ENCODE peak calls at places on chromosomes 2 and 18, in four cellular contexts. One of them, this sample, is unnamed.

GRCh38 chr2:26724004-26724750 is 31.7 kb downstream of the KCNK3 start:
- DNase-seq in K562: peak
- DNase-seq in H1: no peak
- DNase-seq in HepG2: peak
- DNase-seq in this sample: no peak

GRCh38 chr2:197904446-197904845 is 100.1 kb downstream of the PLCL1 start:
- DNase-seq in K562: no peak
- DNase-seq in H1: no peak
- DNase-seq in HepG2: no peak
- DNase-seq in this sample: peak

GRCh38 chr18:32420084-32420483 is 50.6 kb downstream of the GAREM1 start:
- DNase-seq in K562: no peak
- DNase-seq in H1: no peak
- DNase-seq in HepG2: no peak
- DNase-seq in this sample: no peak

GRCh38 chr18:64618390-64618789 is 469.5 kb upstream of the LINC00305 start:
- DNase-seq in K562: no peak
- DNase-seq in H1: no peak
- DNase-seq in HepG2: no peak
- DNase-seq in this sample: no peak

GRCh38 chr2:17461087-17461475 is 57.2 kb downstream of the RAD51AP2 start:
- DNase-seq in K562: no peak
- DNase-seq in H1: no peak
- DNase-seq in HepG2: no peak
- DNase-seq in this sample: no peak

GRCh38 chr18:21004721-21005120 is 106.9 kb downstream of the ROCK1 start:
- DNase-seq in K562: no peak
- DNase-seq in H1: no peak
- DNase-seq in HepG2: no peak
- DNase-seq in this sample: no peak

GRCh38 chr2:52810460-52810859 is 957.1 kb upstream of the CHAC2 start:
- DNase-seq in K562: no peak
- DNase-seq in H1: no peak
- DNase-seq in HepG2: no peak
- DNase-seq in this sample: no peak

GRCh38 chr2:88903744-88904353 is 212.4 kb downstream of the RPIA start:
- DNase-seq in K562: peak
- DNase-seq in H1: no peak
- DNase-seq in HepG2: peak
- DNase-seq in this sample: no peak

GRCh38 chr18:78519394-78520062 is 460.1 kb upstream of the SALL3 start:
- DNase-seq in K562: no peak
- DNase-seq in H1: no peak
- DNase-seq in HepG2: no peak
- DNase-seq in this sample: no peak

GRCh38 chr2:119730598-119731278 is 29.0 kb upstream of the PTPN4 start:
- DNase-seq in K562: no peak
- DNase-seq in H1: no peak
- DNase-seq in HepG2: no peak
- DNase-seq in this sample: no peak

GRCh38 chr18:79519751-79520472 is 124.2 kb downstream of the NFATC1 start:
- DNase-seq in K562: peak
- DNase-seq in H1: no peak
- DNase-seq in HepG2: no peak
- DNase-seq in this sample: no peak

GRCh38 chr2:9388950-9389911 is 34.1 kb downstream of the ITGB1BP1 start:
- DNase-seq in K562: no peak
- DNase-seq in H1: no peak
- DNase-seq in HepG2: no peak
- DNase-seq in this sample: no peak

GRCh38 chr2:179558010-179558911 is 293.6 kb upstream of the SESTD1 start:
- DNase-seq in K562: no peak
- DNase-seq in H1: no peak
- DNase-seq in HepG2: peak
- DNase-seq in this sample: no peak

GRCh38 chr18:44715245-44715644 is 34.6 kb downstream of the SETBP1 start:
- DNase-seq in K562: no peak
- DNase-seq in H1: no peak
- DNase-seq in HepG2: no peak
- DNase-seq in this sample: no peak

DNA sequence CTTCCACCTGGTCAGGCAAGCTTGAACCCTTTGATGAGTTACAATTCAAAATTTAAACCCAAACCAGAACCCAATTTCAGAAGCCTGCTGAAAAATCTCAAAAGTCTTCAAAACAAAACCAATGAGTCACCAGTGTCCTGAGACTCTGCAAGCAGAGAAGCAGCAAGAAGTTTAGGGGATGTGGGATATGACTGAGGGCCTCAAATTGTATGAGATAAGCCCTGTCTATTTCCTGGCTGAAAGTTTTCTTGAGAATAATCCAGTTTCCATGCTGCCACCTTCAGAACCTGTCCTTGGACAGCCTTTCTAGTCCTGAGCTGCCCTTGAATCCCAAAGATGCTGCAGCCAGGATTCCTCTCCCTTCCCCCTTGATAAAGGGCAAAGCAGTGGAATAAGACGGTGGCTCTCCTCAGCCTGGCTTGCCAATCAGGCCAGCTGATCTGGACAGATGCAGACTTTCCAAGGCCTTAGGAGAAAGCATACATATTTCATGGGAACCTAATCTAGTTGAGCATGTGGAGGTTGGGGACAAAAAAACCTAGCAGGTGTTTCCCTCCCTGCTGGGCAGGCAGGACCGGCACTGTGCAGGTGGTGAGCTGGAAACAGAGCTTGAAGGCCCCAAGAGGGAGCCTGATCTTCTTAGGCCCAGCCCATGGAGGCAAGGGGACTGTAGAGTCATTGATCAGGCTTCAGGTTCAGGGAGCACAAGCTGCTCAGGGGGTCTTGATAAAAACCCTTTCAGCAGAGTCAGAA is 278.0 kb upstream of the MGAT5 start:
- DNase-seq in K562: no peak
- DNase-seq in H1: no peak
- DNase-seq in HepG2: no peak
- DNase-seq in this sample: no peak
- TF ChIP-seq HDAC6 in K562: no peak
- TF ChIP-seq HDAC6 in H1: no peak
- TF ChIP-seq HDAC6 in HepG2: no peak
- TF ChIP-seq HDAC6 in this sample: no peak

GRCh38 chr2:45839388-45840251 is 188.1 kb downstream of the PRKCE start:
- DNase-seq in K562: no peak
- DNase-seq in H1: no peak
- DNase-seq in HepG2: no peak
- DNase-seq in this sample: no peak
- TF ChIP-seq HDAC6 in K562: no peak
- TF ChIP-seq HDAC6 in H1: no peak
- TF ChIP-seq HDAC6 in HepG2: no peak
- TF ChIP-seq HDAC6 in this sample: no peak

GRCh38 chr2:200377774-200378336 is 71.4 kb downstream of the SPATS2L start:
- DNase-seq in K562: peak
- DNase-seq in H1: no peak
- DNase-seq in HepG2: peak
- DNase-seq in this sample: no peak
- TF ChIP-seq HDAC6 in K562: no peak
- TF ChIP-seq HDAC6 in H1: no peak
- TF ChIP-seq HDAC6 in HepG2: no peak
- TF ChIP-seq HDAC6 in this sample: no peak

DNA sequence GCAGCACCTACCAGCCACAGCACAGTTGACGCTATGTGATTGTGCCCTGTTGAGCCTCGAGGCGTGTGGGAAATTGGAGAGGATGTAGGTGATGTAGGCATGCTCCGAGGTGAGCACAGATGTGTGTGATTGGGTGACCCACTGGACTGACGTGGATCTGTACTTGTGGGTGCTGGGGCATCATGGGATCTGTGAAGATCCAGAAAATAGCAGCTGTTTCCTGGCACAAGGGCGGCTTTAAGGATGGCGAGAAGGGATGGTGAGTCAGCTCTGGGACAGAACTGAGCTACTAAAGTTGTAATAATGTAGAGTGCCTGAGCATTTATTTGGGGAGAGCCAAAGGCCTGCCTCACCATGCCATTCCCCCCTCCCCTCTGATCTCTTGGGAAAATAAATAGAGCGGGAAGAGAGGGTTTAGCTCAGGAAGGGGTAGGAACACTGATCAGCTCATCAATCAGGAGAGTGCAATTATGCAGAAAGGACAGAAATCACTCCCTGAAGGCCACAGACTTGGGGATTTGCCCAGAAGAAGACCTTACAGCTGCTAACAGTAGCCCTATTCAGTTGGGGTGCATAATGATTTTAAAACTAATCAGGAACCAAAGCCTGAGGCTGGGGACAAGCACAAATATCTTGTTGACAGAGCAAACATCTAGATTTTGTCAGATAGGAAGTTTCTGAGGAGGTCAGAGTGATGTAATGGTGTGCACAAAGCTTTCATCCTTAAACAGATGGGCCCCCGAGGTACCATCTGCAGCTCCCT is 30.2 kb downstream of the TANC1 start:
- DNase-seq in K562: no peak
- DNase-seq in H1: no peak
- DNase-seq in HepG2: peak
- DNase-seq in this sample: no peak
- TF ChIP-seq HDAC6 in K562: no peak
- TF ChIP-seq HDAC6 in H1: no peak
- TF ChIP-seq HDAC6 in HepG2: no peak
- TF ChIP-seq HDAC6 in this sample: no peak

GRCh38 chr2:46074501-46074900 is 222.7 kb upstream of the EPAS1 start:
- DNase-seq in K562: no peak
- DNase-seq in H1: no peak
- DNase-seq in HepG2: no peak
- DNase-seq in this sample: no peak

GRCh38 chr2:46072146-46072820 is 224.9 kb upstream of the EPAS1 start:
- DNase-seq in K562: no peak
- DNase-seq in H1: no peak
- DNase-seq in HepG2: no peak
- DNase-seq in this sample: no peak

GRCh38 chr2:46075848-46076247 is 221.4 kb upstream of the EPAS1 start:
- DNase-seq in K562: no peak
- DNase-seq in H1: no peak
- DNase-seq in HepG2: no peak
- DNase-seq in this sample: no peak

GRCh38 chr2:46071074-46071473 is 226.1 kb upstream of the EPAS1 start:
- DNase-seq in K562: no peak
- DNase-seq in H1: no peak
- DNase-seq in HepG2: no peak
- DNase-seq in this sample: no peak

GRCh38 chr2:46073540-46074018 is 223.6 kb upstream of the EPAS1 start:
- DNase-seq in K562: no peak
- DNase-seq in H1: no peak
- DNase-seq in HepG2: peak
- DNase-seq in this sample: no peak
- TF ChIP-seq HDAC6 in K562: no peak
- TF ChIP-seq HDAC6 in H1: no peak
- TF ChIP-seq HDAC6 in HepG2: no peak
- TF ChIP-seq HDAC6 in this sample: no peak

GRCh38 chr18:12839526-12840196 is 44.4 kb downstream of the PTPN2 start:
- DNase-seq in K562: no peak
- DNase-seq in H1: no peak
- DNase-seq in HepG2: no peak
- DNase-seq in this sample: peak

GRCh38 chr18:12838178-12838634 is 45.8 kb downstream of the PTPN2 start:
- DNase-seq in K562: peak
- DNase-seq in H1: no peak
- DNase-seq in HepG2: peak
- DNase-seq in this sample: peak

GRCh38 chr18:12837747-12838146 is 46.3 kb downstream of the PTPN2 start:
- DNase-seq in K562: no peak
- DNase-seq in H1: no peak
- DNase-seq in HepG2: no peak
- DNase-seq in this sample: no peak

GRCh38 chr18:12840382-12840781 is 43.7 kb downstream of the PTPN2 start:
- DNase-seq in K562: no peak
- DNase-seq in H1: no peak
- DNase-seq in HepG2: no peak
- DNase-seq in this sample: no peak

DNA sequence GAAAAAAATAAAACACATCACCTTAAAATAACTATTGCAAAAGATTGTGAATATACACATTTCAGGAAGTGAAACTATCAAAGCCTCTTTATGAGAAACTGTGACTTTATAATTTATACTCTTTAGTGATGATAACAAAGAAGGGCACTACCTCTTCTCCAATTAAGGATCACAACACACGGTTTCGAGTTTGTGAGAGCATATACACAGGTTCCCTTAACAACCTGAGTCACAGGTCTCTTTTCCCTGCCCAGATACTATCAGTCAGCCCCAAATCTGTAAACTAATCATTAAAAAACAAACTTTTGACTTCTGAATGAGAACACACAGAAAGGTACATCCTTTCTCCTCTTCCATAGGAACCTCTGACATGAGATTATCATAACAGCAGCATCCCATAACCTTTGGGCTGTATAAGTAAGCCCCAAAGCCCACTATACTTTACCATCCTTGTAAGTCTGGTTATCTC is 44.9 kb downstream of the PTPN2 start:
- DNase-seq in K562: no peak
- DNase-seq in H1: no peak
- DNase-seq in HepG2: no peak
- DNase-seq in this sample: peak
- TF ChIP-seq HDAC6 in K562: no peak
- TF ChIP-seq HDAC6 in H1: no peak
- TF ChIP-seq HDAC6 in HepG2: no peak
- TF ChIP-seq HDAC6 in this sample: no peak

GRCh38 chr2:40315684-40316083 is 136.2 kb downstream of the SLC8A1 start:
- DNase-seq in K562: no peak
- DNase-seq in H1: no peak
- DNase-seq in HepG2: no peak
- DNase-seq in this sample: no peak
- TF ChIP-seq HDAC6 in K562: no peak
- TF ChIP-seq HDAC6 in H1: no peak
- TF ChIP-seq HDAC6 in HepG2: no peak
- TF ChIP-seq HDAC6 in this sample: no peak

GRCh38 chr2:239431536-239431935 is 30.7 kb upstream of the HDAC4 start:
- DNase-seq in K562: no peak
- DNase-seq in H1: no peak
- DNase-seq in HepG2: no peak
- DNase-seq in this sample: no peak

GRCh38 chr2:239425496-239426098 is 24.8 kb upstream of the HDAC4 start:
- DNase-seq in K562: no peak
- DNase-seq in H1: no peak
- DNase-seq in HepG2: no peak
- DNase-seq in this sample: no peak

GRCh38 chr2:239433777-239434396 is 33.1 kb upstream of the HDAC4 start:
- DNase-seq in K562: no peak
- DNase-seq in H1: no peak
- DNase-seq in HepG2: no peak
- DNase-seq in this sample: no peak

GRCh38 chr2:239432174-239432573 is 31.4 kb upstream of the HDAC4 start:
- DNase-seq in K562: no peak
- DNase-seq in H1: no peak
- DNase-seq in HepG2: no peak
- DNase-seq in this sample: no peak

GRCh38 chr2:239429473-239430350 is 28.9 kb upstream of the HDAC4 start:
- DNase-seq in K562: no peak
- DNase-seq in H1: no peak
- DNase-seq in HepG2: peak
- DNase-seq in this sample: no peak
- TF ChIP-seq HDAC6 in K562: no peak
- TF ChIP-seq HDAC6 in H1: no peak
- TF ChIP-seq HDAC6 in HepG2: no peak
- TF ChIP-seq HDAC6 in this sample: no peak